ENCODE peak calls at places on chromosome 10, in four cellular contexts. One of them, this sample, is unnamed.

GRCh38 chr10:61835069-61835908 is 66.2 kb upstream of the ARID5B start:
- DNase-seq in CD4-positive, alpha-beta T cell: no peak
- DNase-seq in EL: peak; percentile 82
- DNase-seq in body of pancreas: peak; percentile 57
- DNase-seq in this sample: peak; percentile 56

GRCh38 chr10:79146611-79147130 is 77.9 kb downstream of the ZMIZ1 start:
- DNase-seq in CD4-positive, alpha-beta T cell: no peak
- DNase-seq in EL: no peak
- DNase-seq in body of pancreas: peak; percentile 80
- DNase-seq in this sample: no peak

GRCh38 chr10:83542774-83543291 is 596.5 kb upstream of the GHITM start:
- DNase-seq in CD4-positive, alpha-beta T cell: no peak
- DNase-seq in EL: no peak
- DNase-seq in body of pancreas: no peak
- DNase-seq in this sample: no peak

GRCh38 chr10:1643161-1643910 is 94.0 kb downstream of the ADARB2 start:
- DNase-seq in CD4-positive, alpha-beta T cell: no peak
- DNase-seq in EL: no peak
- DNase-seq in body of pancreas: no peak
- DNase-seq in this sample: peak; percentile 26

GRCh38 chr10:52639652-52640051 is 132.9 kb downstream of the MBL2 start:
- DNase-seq in CD4-positive, alpha-beta T cell: no peak
- DNase-seq in EL: no peak
- DNase-seq in body of pancreas: no peak
- DNase-seq in this sample: no peak

GRCh38 chr10:73094249-73094850 is 2.3 kb downstream of the P4HA1 start:
- DNase-seq in CD4-positive, alpha-beta T cell: no peak
- DNase-seq in EL: peak; percentile 37
- DNase-seq in body of pancreas: no peak
- DNase-seq in this sample: no peak

GRCh38 chr10:26879744-26880143 is 19.0 kb upstream of the ABI1 start:
- DNase-seq in CD4-positive, alpha-beta T cell: no peak
- DNase-seq in EL: no peak
- DNase-seq in body of pancreas: peak; percentile 70
- DNase-seq in this sample: peak; percentile 54

GRCh38 chr10:73408978-73409521 is 4.8 kb downstream of the ANXA7 start:
- DNase-seq in CD4-positive, alpha-beta T cell: no peak
- DNase-seq in EL: no peak
- DNase-seq in body of pancreas: no peak
- DNase-seq in this sample: no peak

GRCh38 chr10:17227367-17228080 is 517 bp upstream of the VIM start:
- DNase-seq in CD4-positive, alpha-beta T cell: peak; percentile 18
- DNase-seq in EL: no peak
- DNase-seq in body of pancreas: no peak
- DNase-seq in this sample: no peak

GRCh38 chr10:12730809-12731519 is 270.5 kb downstream of the CCDC3 start:
- DNase-seq in CD4-positive, alpha-beta T cell: no peak
- DNase-seq in EL: no peak
- DNase-seq in body of pancreas: no peak
- DNase-seq in this sample: no peak

GRCh38 chr10:1467450-1467849 is 269.9 kb downstream of the ADARB2 start:
- DNase-seq in CD4-positive, alpha-beta T cell: no peak
- DNase-seq in EL: no peak
- DNase-seq in body of pancreas: no peak
- DNase-seq in this sample: no peak

GRCh38 chr10:28604567-28605536 is 71.9 kb downstream of the WAC start:
- DNase-seq in CD4-positive, alpha-beta T cell: no peak
- DNase-seq in EL: no peak
- DNase-seq in body of pancreas: no peak
- DNase-seq in this sample: peak; percentile 40

GRCh38 chr10:79058899-79059771 is 9.6 kb upstream of the ZMIZ1 start:
- DNase-seq in CD4-positive, alpha-beta T cell: no peak
- DNase-seq in EL: no peak
- DNase-seq in body of pancreas: peak; percentile 93
- DNase-seq in this sample: no peak

GRCh38 chr10:97843296-97843671 is 6.4 kb upstream of the GOLGA7B start:
- DNase-seq in CD4-positive, alpha-beta T cell: no peak
- DNase-seq in EL: peak; percentile 13
- DNase-seq in body of pancreas: no peak
- DNase-seq in this sample: no peak

GRCh38 chr10:20885678-20886077 is 11.4 kb downstream of the NEBL start:
- DNase-seq in CD4-positive, alpha-beta T cell: no peak
- DNase-seq in EL: no peak
- DNase-seq in body of pancreas: peak; percentile 41
- DNase-seq in this sample: peak; percentile 70

GRCh38 chr10:128215733-128216132 is 89.5 kb upstream of the MKI67 start:
- DNase-seq in CD4-positive, alpha-beta T cell: no peak
- DNase-seq in EL: no peak
- DNase-seq in body of pancreas: no peak
- DNase-seq in this sample: no peak

GRCh38 chr10:69362471-69362954 is 54.2 kb downstream of the TACR2 start:
- DNase-seq in CD4-positive, alpha-beta T cell: no peak
- DNase-seq in EL: peak; percentile 88
- DNase-seq in body of pancreas: peak; percentile 44
- DNase-seq in this sample: no peak

GRCh38 chr10:28533571-28534304 is 820 bp downstream of the WAC start:
- DNase-seq in CD4-positive, alpha-beta T cell: peak; percentile 62
- DNase-seq in EL: peak; percentile 54
- DNase-seq in body of pancreas: peak; percentile 67
- DNase-seq in this sample: no peak

GRCh38 chr10:61623101-61623500 is 39.6 kb upstream of the CABCOCO1 start:
- DNase-seq in CD4-positive, alpha-beta T cell: no peak
- DNase-seq in EL: no peak
- DNase-seq in body of pancreas: no peak
- DNase-seq in this sample: no peak

GRCh38 chr10:4303045-4303444 is 518.0 kb upstream of the KLF6 start:
- DNase-seq in CD4-positive, alpha-beta T cell: no peak
- DNase-seq in EL: no peak
- DNase-seq in body of pancreas: no peak
- DNase-seq in this sample: no peak

GRCh38 chr10:14573666-14574261 is 200.9 kb downstream of the FAM107B start:
- DNase-seq in CD4-positive, alpha-beta T cell: no peak
- DNase-seq in EL: peak; percentile 60
- DNase-seq in body of pancreas: no peak
- DNase-seq in this sample: no peak

GRCh38 chr10:13526952-13527863 is 1.6 kb downstream of the BEND7 start:
- DNase-seq in CD4-positive, alpha-beta T cell: no peak
- DNase-seq in EL: peak; percentile 83
- DNase-seq in body of pancreas: peak; percentile 14
- DNase-seq in this sample: no peak

GRCh38 chr10:4720463-4720862 is 105.5 kb upstream of the AKR1E2 start:
- DNase-seq in CD4-positive, alpha-beta T cell: no peak
- DNase-seq in EL: no peak
- DNase-seq in body of pancreas: no peak
- DNase-seq in this sample: no peak

GRCh38 chr10:132239126-132240031 is 52.6 kb downstream of the DPYSL4 start:
- DNase-seq in CD4-positive, alpha-beta T cell: no peak
- DNase-seq in EL: no peak
- DNase-seq in body of pancreas: peak; percentile 13
- DNase-seq in this sample: no peak

GRCh38 chr10:132671171-132672154 is 114.5 kb downstream of the NKX6-2 start:
- DNase-seq in CD4-positive, alpha-beta T cell: no peak
- DNase-seq in EL: no peak
- DNase-seq in body of pancreas: no peak
- DNase-seq in this sample: no peak

GRCh38 chr10:13865758-13866491 is 279.2 kb downstream of the PRPF18 start:
- DNase-seq in CD4-positive, alpha-beta T cell: no peak
- DNase-seq in EL: peak; percentile 97
- DNase-seq in body of pancreas: no peak
- DNase-seq in this sample: no peak

GRCh38 chr10:74206727-74207126 is 55.7 kb downstream of the ADK start:
- DNase-seq in CD4-positive, alpha-beta T cell: no peak
- DNase-seq in EL: no peak
- DNase-seq in body of pancreas: peak; percentile 68
- DNase-seq in this sample: peak; percentile 90

GRCh38 chr10:114094795-114095194 is 51.1 kb downstream of the ADRB1 start:
- DNase-seq in CD4-positive, alpha-beta T cell: no peak
- DNase-seq in EL: no peak
- DNase-seq in body of pancreas: no peak
- DNase-seq in this sample: no peak

GRCh38 chr10:34538291-34538829 is 276.7 kb downstream of the PARD3 start:
- DNase-seq in CD4-positive, alpha-beta T cell: no peak
- DNase-seq in EL: no peak
- DNase-seq in body of pancreas: no peak
- DNase-seq in this sample: no peak

GRCh38 chr10:29993319-29993876 is 66.0 kb downstream of the JCAD start:
- DNase-seq in CD4-positive, alpha-beta T cell: no peak
- DNase-seq in EL: no peak
- DNase-seq in body of pancreas: no peak
- DNase-seq in this sample: no peak

GRCh38 chr10:35236739-35237138 is 99.6 kb upstream of the CCNY start:
- DNase-seq in CD4-positive, alpha-beta T cell: no peak
- DNase-seq in EL: peak; percentile 18
- DNase-seq in body of pancreas: no peak
- DNase-seq in this sample: no peak

This sample was measured in LNCaP clone FGC.